ENCODE peak calls at places on chromosomes 3 and 15, in five cellular contexts. K, Y, A, D and S are unnamed samples.

GRCh38 chr3:73623996-73624362 is 762 bp downstream of the PDZRN3 start:
- DNase-seq in A (no peak), K (peak), Y (no peak), D (peak), S (no peak)

GRCh38 chr3:50862221-50862620 is 187.5 kb downstream of the DOCK3 start:
- DNase-seq in Y (no peak), D (no peak), K (peak), A (no peak), S (no peak)

GRCh38 chr3:47590212-47590611 is 11.5 kb upstream of the CSPG5 start:
- DNase-seq in Y (no peak), A (no peak), K (no peak), D (no peak), S (no peak)

GRCh38 chr3:138786788-138787276 is 47.9 kb downstream of the PIK3CB start:
- DNase-seq in Y (no peak), A (peak), K (no peak), D (no peak), S (no peak)

GRCh38 chr15:85010472-85011209 is 29.0 kb downstream of the PDE8A start:
- DNase-seq in D (no peak), A (no peak), Y (no peak), K (no peak), S (no peak)

GRCh38 chr15:84992157-84992940 is 10.7 kb downstream of the PDE8A start:
- DNase-seq in A (peak), D (no peak), K (no peak), Y (peak), S (peak)

GRCh38 chr15:39556461-39556860 is 24.4 kb upstream of the THBS1 start:
- DNase-seq in A (no peak), K (no peak), Y (no peak), D (no peak), S (no peak)

GRCh38 chr3:50572158-50572557 is 2.8 kb downstream of the HEMK1 start:
- DNase-seq in A (peak), Y (no peak), D (peak), K (peak), S (peak)

GRCh38 chr3:187914231-187914630 is 169.0 kb upstream of the BCL6 start:
- DNase-seq in A (peak), D (no peak), Y (no peak), K (no peak), S (no peak)

GRCh38 chr3:149765762-149766334 is 13.6 kb upstream of the COMMD2 start:
- DNase-seq in K (peak), Y (no peak), D (peak), A (peak), S (no peak)

GRCh38 chr15:25244731-25245585 is 193.9 kb downstream of the UBE3A start:
- DNase-seq in Y (no peak), D (no peak), A (no peak), K (no peak), S (no peak)

GRCh38 chr3:168881804-168882203 is 781.7 kb downstream of the MECOM start:
- DNase-seq in A (no peak), D (no peak), K (no peak), Y (no peak), S (no peak)

GRCh38 chr15:70602281-70602680 is 161.1 kb downstream of the UACA start:
- DNase-seq in A (no peak), K (no peak), Y (no peak), D (no peak), S (no peak)

GRCh38 chr3:185151959-185152432 is 864 bp downstream of the C3orf70 start:
- DNase-seq in Y (no peak), D (no peak), A (no peak), K (no peak), S (no peak)

GRCh38 chr3:10968390-10968789 is 24.2 kb upstream of the SLC6A1 start:
- DNase-seq in K (peak), Y (no peak), A (no peak), D (peak), S (no peak)

GRCh38 chr15:88736204-88736603 is 67.0 kb upstream of the ACAN start:
- DNase-seq in K (no peak), A (no peak), Y (no peak), D (no peak), S (no peak)

GRCh38 chr3:112640864-112641751 is at the start of gene CCDC80:
- DNase-seq in Y (peak), D (no peak), K (peak), A (no peak), S (no peak)

GRCh38 chr3:107235193-107235922 is 141.9 kb upstream of the CCDC54 start:
- DNase-seq in Y (no peak), K (peak), A (peak), D (peak), S (no peak)

GRCh38 chr3:127572186-127572585 is 18.3 kb downstream of the TPRA1 start:
- DNase-seq in A (no peak), D (no peak), K (no peak), Y (no peak), S (no peak)

GRCh38 chr15:53534105-53534839 is 225.2 kb downstream of the WDR72 start:
- DNase-seq in Y (no peak), K (no peak), A (no peak), D (no peak), S (no peak)

GRCh38 chr3:82055792-82056191 is 294.3 kb upstream of the GBE1 start:
- DNase-seq in D (no peak), A (no peak), K (no peak), Y (peak), S (no peak)

GRCh38 chr3:175932586-175932985 is 1073.5 kb downstream of the NAALADL2 start:
- DNase-seq in K (no peak), D (no peak), A (no peak), Y (no peak), S (no peak)

GRCh38 chr3:183252973-183253363 is at the start of gene B3GNT5:
- DNase-seq in K (peak), Y (peak), D (peak), A (no peak), S (no peak)
- TF ChIP-seq REST in K (no peak), Y (no peak), D (no peak), A (no peak), S (no peak)

DNA sequence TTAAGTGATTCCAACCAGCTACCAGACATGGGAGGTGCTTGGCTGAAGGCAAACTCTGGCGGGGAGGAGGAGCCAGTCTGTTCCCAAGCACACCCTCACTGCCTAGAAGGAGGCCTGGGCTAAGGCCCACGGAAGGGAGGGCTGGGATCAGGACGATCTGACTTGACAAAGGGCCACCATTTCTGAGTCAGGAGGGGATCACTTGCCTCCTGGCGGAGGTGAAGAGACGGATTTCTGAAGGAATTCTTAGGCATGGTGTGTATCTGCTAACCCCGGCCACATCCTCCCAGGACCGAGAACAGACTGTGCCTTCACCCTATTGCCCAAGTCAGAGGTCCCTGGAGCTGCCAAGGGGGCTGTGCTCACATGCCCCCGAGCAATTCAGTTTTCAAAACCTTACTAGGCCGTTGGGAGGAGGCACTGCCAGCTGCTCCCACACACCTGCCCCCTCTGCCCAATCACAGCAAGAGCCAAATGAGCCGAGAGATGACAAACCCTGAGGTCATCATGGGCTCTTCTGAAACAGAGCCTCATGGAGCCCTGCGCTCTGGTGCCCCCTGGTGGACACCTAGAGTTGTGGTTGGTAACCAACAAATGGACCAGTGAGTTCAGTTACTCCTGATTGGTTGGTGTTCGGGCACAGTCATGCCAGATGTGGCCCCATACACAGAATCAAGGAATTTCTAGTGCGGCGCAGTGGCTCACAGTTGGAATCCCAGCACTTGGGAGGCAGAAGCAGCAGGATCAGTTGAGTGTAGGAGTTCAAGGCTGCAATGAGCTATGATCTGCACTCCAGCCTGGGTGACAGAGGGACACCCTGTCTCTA is 6.5 kb upstream of the TNK2 start:
- DNase-seq in A (peak), D (peak), Y (peak), K (peak), S (peak)
- H3K4me3 ChIP-seq in A (peak), D (no peak), Y (peak), K (peak), S (no peak)

GRCh38 chr3:123757281-123757940 is 126.7 kb downstream of the MYLK start:
- DNase-seq in K (no peak), D (no peak), A (no peak), Y (no peak), S (no peak)
- TF ChIP-seq POLR2AphosphoS5 in K (no peak), D (no peak), A (no peak), Y (no peak), S (no peak)

DNA sequence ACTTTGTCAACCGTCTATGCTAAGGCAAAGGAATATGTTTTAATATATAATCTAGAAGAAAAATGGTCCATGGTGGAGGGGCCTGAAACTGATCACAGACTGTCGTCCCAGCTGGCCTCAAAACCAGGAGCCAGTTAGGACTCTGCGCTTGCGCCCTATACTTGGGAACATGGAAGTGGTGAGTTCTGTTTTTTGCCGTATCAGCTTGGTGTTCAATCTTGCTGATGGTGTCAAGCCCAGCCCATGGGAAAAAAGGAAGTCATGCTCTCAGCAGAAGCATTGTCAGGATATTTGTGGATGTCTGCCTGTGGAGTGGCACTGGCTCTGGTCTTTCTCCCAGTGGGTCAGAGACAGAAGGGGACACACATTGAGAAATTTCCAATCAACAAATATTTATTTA is 342.0 kb upstream of the CTDSPL start:
- DNase-seq in K (no peak), D (no peak), Y (no peak), A (no peak), S (no peak)
- TF ChIP-seq REST in K (no peak), D (no peak), Y (no peak), A (no peak), S (no peak)

GRCh38 chr3:195119461-195120198 is 151.3 kb downstream of the XXYLT1 start:
- DNase-seq in K (peak), Y (no peak), D (no peak), A (peak), S (no peak)
- H3K4me3 ChIP-seq in K (no peak), Y (peak), D (no peak), A (no peak), S (no peak)